ENCODE peak calls at places on chromosomes 5 and 9, in nine cellular contexts. One of them, this sample, is unnamed. For H3K4me1, the result is how much of the 10 kb centered on the place peaks cover.

GRCh38 chr9:73165911-73166310 is 14.2 kb downstream of the ANXA1 start:
- DNase-seq in lung: no peak
- DNase-seq in cardiac muscle cell: no peak
- DNase-seq in ascending aorta: no peak
- DNase-seq in mammary epithelial cell: no peak
- DNase-seq in A549: no peak
- DNase-seq in transverse colon: no peak
- DNase-seq in CD8-positive, alpha-beta T cell: no peak
- DNase-seq in right cardiac atrium: no peak
- DNase-seq in this sample: no peak

GRCh38 chr9:121463026-121463827 is 36.4 kb downstream of the GGTA1 start:
- DNase-seq in lung: peak
- DNase-seq in cardiac muscle cell: peak
- DNase-seq in ascending aorta: no peak
- DNase-seq in mammary epithelial cell: no peak
- DNase-seq in A549: peak
- DNase-seq in transverse colon: peak
- DNase-seq in CD8-positive, alpha-beta T cell: no peak
- DNase-seq in right cardiac atrium: peak
- DNase-seq in this sample: no peak

GRCh38 chr5:78243639-78244038 is 50.9 kb downstream of the AP3B1 start:
- DNase-seq in lung: no peak
- DNase-seq in cardiac muscle cell: no peak
- DNase-seq in ascending aorta: no peak
- DNase-seq in mammary epithelial cell: peak
- DNase-seq in A549: no peak
- DNase-seq in transverse colon: no peak
- DNase-seq in CD8-positive, alpha-beta T cell: no peak
- DNase-seq in right cardiac atrium: no peak
- DNase-seq in this sample: no peak

GRCh38 chr9:31119882-31120481 is 1264.5 kb upstream of the ACO1 start:
- DNase-seq in lung: no peak
- DNase-seq in cardiac muscle cell: peak
- DNase-seq in ascending aorta: no peak
- DNase-seq in mammary epithelial cell: peak
- DNase-seq in A549: no peak
- DNase-seq in transverse colon: peak
- DNase-seq in CD8-positive, alpha-beta T cell: peak
- DNase-seq in right cardiac atrium: no peak
- DNase-seq in this sample: no peak

GRCh38 chr9:134591573-134591981 is 50.0 kb upstream of the COL5A1 start:
- DNase-seq in lung: no peak
- DNase-seq in cardiac muscle cell: no peak
- DNase-seq in ascending aorta: no peak
- DNase-seq in mammary epithelial cell: no peak
- DNase-seq in A549: no peak
- DNase-seq in transverse colon: no peak
- DNase-seq in CD8-positive, alpha-beta T cell: no peak
- DNase-seq in right cardiac atrium: peak
- DNase-seq in this sample: no peak

GRCh38 chr5:106730912-106731311 is 939.8 kb downstream of the EFNA5 start:
- DNase-seq in lung: no peak
- DNase-seq in cardiac muscle cell: no peak
- DNase-seq in ascending aorta: no peak
- DNase-seq in mammary epithelial cell: peak
- DNase-seq in A549: no peak
- DNase-seq in transverse colon: no peak
- DNase-seq in CD8-positive, alpha-beta T cell: no peak
- DNase-seq in right cardiac atrium: no peak
- DNase-seq in this sample: no peak

GRCh38 chr9:117335797-117336435 is 78.9 kb downstream of the ASTN2 start:
- DNase-seq in lung: no peak
- DNase-seq in cardiac muscle cell: no peak
- DNase-seq in ascending aorta: no peak
- DNase-seq in mammary epithelial cell: no peak
- DNase-seq in A549: no peak
- DNase-seq in transverse colon: no peak
- DNase-seq in CD8-positive, alpha-beta T cell: no peak
- DNase-seq in right cardiac atrium: no peak
- DNase-seq in this sample: no peak

GRCh38 chr9:98854206-98854756 is 46.8 kb downstream of the GALNT12 start:
- DNase-seq in lung: no peak
- DNase-seq in cardiac muscle cell: no peak
- DNase-seq in ascending aorta: no peak
- DNase-seq in mammary epithelial cell: no peak
- DNase-seq in A549: no peak
- DNase-seq in transverse colon: no peak
- DNase-seq in CD8-positive, alpha-beta T cell: no peak
- DNase-seq in right cardiac atrium: no peak
- DNase-seq in this sample: no peak

GRCh38 chr5:35138232-35138631 is 90.5 kb upstream of the AGXT2 start:
- DNase-seq in lung: no peak
- DNase-seq in cardiac muscle cell: no peak
- DNase-seq in ascending aorta: no peak
- DNase-seq in mammary epithelial cell: no peak
- DNase-seq in A549: no peak
- DNase-seq in transverse colon: no peak
- DNase-seq in CD8-positive, alpha-beta T cell: no peak
- DNase-seq in right cardiac atrium: no peak
- DNase-seq in this sample: no peak

GRCh38 chr5:78755822-78756429 is 107.4 kb upstream of the LHFPL2 start:
- DNase-seq in lung: no peak
- DNase-seq in cardiac muscle cell: no peak
- DNase-seq in ascending aorta: no peak
- DNase-seq in mammary epithelial cell: no peak
- DNase-seq in A549: no peak
- DNase-seq in transverse colon: no peak
- DNase-seq in CD8-positive, alpha-beta T cell: no peak
- DNase-seq in right cardiac atrium: no peak
- DNase-seq in this sample: no peak

GRCh38 chr9:72473474-72474241 is 47.8 kb upstream of the TMC1 start:
- DNase-seq in lung: no peak
- DNase-seq in cardiac muscle cell: no peak
- DNase-seq in ascending aorta: no peak
- DNase-seq in mammary epithelial cell: peak
- DNase-seq in A549: no peak
- DNase-seq in transverse colon: no peak
- DNase-seq in CD8-positive, alpha-beta T cell: no peak
- DNase-seq in right cardiac atrium: no peak
- DNase-seq in this sample: no peak

GRCh38 chr5:119397518-119398380 is 41.9 kb downstream of the TNFAIP8 start:
- DNase-seq in lung: no peak
- DNase-seq in cardiac muscle cell: no peak
- DNase-seq in ascending aorta: no peak
- DNase-seq in mammary epithelial cell: peak
- DNase-seq in A549: no peak
- DNase-seq in transverse colon: no peak
- DNase-seq in CD8-positive, alpha-beta T cell: no peak
- DNase-seq in right cardiac atrium: no peak
- DNase-seq in this sample: no peak

GRCh38 chr5:111379391-111379816 is 132.9 kb downstream of the STARD4 start:
- DNase-seq in lung: no peak
- DNase-seq in cardiac muscle cell: no peak
- DNase-seq in ascending aorta: no peak
- DNase-seq in mammary epithelial cell: no peak
- DNase-seq in A549: no peak
- DNase-seq in transverse colon: no peak
- DNase-seq in CD8-positive, alpha-beta T cell: no peak
- DNase-seq in right cardiac atrium: no peak
- DNase-seq in this sample: no peak

GRCh38 chr5:115179959-115180709 is 10.4 kb upstream of the TRIM36 start:
- DNase-seq in lung: no peak
- DNase-seq in cardiac muscle cell: peak
- DNase-seq in ascending aorta: no peak
- DNase-seq in mammary epithelial cell: peak
- DNase-seq in A549: peak
- DNase-seq in transverse colon: peak
- DNase-seq in CD8-positive, alpha-beta T cell: no peak
- DNase-seq in right cardiac atrium: peak
- DNase-seq in this sample: no peak

GRCh38 chr5:171424726-171425125 is 5.3 kb downstream of the FGF18 start:
- DNase-seq in lung: no peak
- DNase-seq in cardiac muscle cell: no peak
- DNase-seq in ascending aorta: peak
- DNase-seq in mammary epithelial cell: no peak
- DNase-seq in A549: no peak
- DNase-seq in transverse colon: no peak
- DNase-seq in CD8-positive, alpha-beta T cell: no peak
- DNase-seq in right cardiac atrium: no peak
- DNase-seq in this sample: no peak

GRCh38 chr9:88387035-88387732 is 1.1 kb upstream of the SPIN1 start:
- DNase-seq in lung: peak
- DNase-seq in cardiac muscle cell: peak
- DNase-seq in ascending aorta: no peak
- DNase-seq in mammary epithelial cell: peak
- DNase-seq in A549: peak
- DNase-seq in transverse colon: peak
- DNase-seq in CD8-positive, alpha-beta T cell: no peak
- DNase-seq in right cardiac atrium: peak
- DNase-seq in this sample: peak

GRCh38 chr5:37668524-37669047 is 171.3 kb downstream of the GDNF start:
- DNase-seq in lung: peak
- DNase-seq in cardiac muscle cell: peak
- DNase-seq in ascending aorta: no peak
- DNase-seq in mammary epithelial cell: peak
- DNase-seq in A549: peak
- DNase-seq in transverse colon: peak
- DNase-seq in CD8-positive, alpha-beta T cell: no peak
- DNase-seq in right cardiac atrium: peak
- DNase-seq in this sample: peak

GRCh38 chr5:109836280-109836679 is 146.6 kb downstream of the MAN2A1 start:
- DNase-seq in lung: no peak
- DNase-seq in cardiac muscle cell: no peak
- DNase-seq in ascending aorta: no peak
- DNase-seq in mammary epithelial cell: no peak
- DNase-seq in A549: no peak
- DNase-seq in transverse colon: no peak
- DNase-seq in CD8-positive, alpha-beta T cell: no peak
- DNase-seq in right cardiac atrium: no peak
- DNase-seq in this sample: no peak
- H3K4me1 ChIP-seq in lung: under half
- H3K4me1 ChIP-seq in cardiac muscle cell: under half
- H3K4me1 ChIP-seq in ascending aorta: under half
- H3K4me1 ChIP-seq in mammary epithelial cell: under half
- H3K4me1 ChIP-seq in A549: under half
- H3K4me1 ChIP-seq in transverse colon: under half
- H3K4me1 ChIP-seq in CD8-positive, alpha-beta T cell: under half
- H3K4me1 ChIP-seq in right cardiac atrium: under half
- H3K4me1 ChIP-seq in this sample: under half

GRCh38 chr5:14492341-14492964 is 89.1 kb upstream of the OTULINL start:
- DNase-seq in lung: no peak
- DNase-seq in cardiac muscle cell: no peak
- DNase-seq in ascending aorta: no peak
- DNase-seq in mammary epithelial cell: no peak
- DNase-seq in A549: no peak
- DNase-seq in transverse colon: no peak
- DNase-seq in CD8-positive, alpha-beta T cell: no peak
- DNase-seq in right cardiac atrium: no peak
- DNase-seq in this sample: no peak
- H3K4me3 ChIP-seq in lung: no peak
- H3K4me3 ChIP-seq in cardiac muscle cell: no peak
- H3K4me3 ChIP-seq in ascending aorta: no peak
- H3K4me3 ChIP-seq in mammary epithelial cell: no peak
- H3K4me3 ChIP-seq in A549: no peak
- H3K4me3 ChIP-seq in transverse colon: no peak
- H3K4me3 ChIP-seq in CD8-positive, alpha-beta T cell: no peak
- H3K4me3 ChIP-seq in right cardiac atrium: no peak
- H3K4me3 ChIP-seq in this sample: no peak

GRCh38 chr9:33023661-33024060 is 1.4 kb upstream of the DNAJA1 start:
- DNase-seq in lung: no peak
- DNase-seq in cardiac muscle cell: no peak
- DNase-seq in ascending aorta: no peak
- DNase-seq in mammary epithelial cell: peak
- DNase-seq in A549: no peak
- DNase-seq in transverse colon: no peak
- DNase-seq in CD8-positive, alpha-beta T cell: no peak
- DNase-seq in right cardiac atrium: no peak
- DNase-seq in this sample: no peak

GRCh38 chr9:33024966-33025571 is at the start of gene DNAJA1:
- DNase-seq in lung: peak
- DNase-seq in cardiac muscle cell: peak
- DNase-seq in ascending aorta: peak
- DNase-seq in mammary epithelial cell: peak
- DNase-seq in A549: peak
- DNase-seq in transverse colon: peak
- DNase-seq in CD8-positive, alpha-beta T cell: peak
- DNase-seq in right cardiac atrium: peak
- DNase-seq in this sample: peak

GRCh38 chr9:33025572-33026347 is 687 bp downstream of the DNAJA1 start:
- DNase-seq in lung: peak
- DNase-seq in cardiac muscle cell: peak
- DNase-seq in ascending aorta: no peak
- DNase-seq in mammary epithelial cell: peak
- DNase-seq in A549: no peak
- DNase-seq in transverse colon: peak
- DNase-seq in CD8-positive, alpha-beta T cell: peak
- DNase-seq in right cardiac atrium: peak
- DNase-seq in this sample: peak

GRCh38 chr9:33022755-33023154 is 2.3 kb upstream of the DNAJA1 start:
- DNase-seq in lung: no peak
- DNase-seq in cardiac muscle cell: no peak
- DNase-seq in ascending aorta: no peak
- DNase-seq in mammary epithelial cell: no peak
- DNase-seq in A549: no peak
- DNase-seq in transverse colon: no peak
- DNase-seq in CD8-positive, alpha-beta T cell: no peak
- DNase-seq in right cardiac atrium: no peak
- DNase-seq in this sample: no peak

GRCh38 chr9:33024126-33024965 is 727 bp upstream of the DNAJA1 start:
- DNase-seq in lung: no peak
- DNase-seq in cardiac muscle cell: no peak
- DNase-seq in ascending aorta: no peak
- DNase-seq in mammary epithelial cell: no peak
- DNase-seq in A549: no peak
- DNase-seq in transverse colon: peak
- DNase-seq in CD8-positive, alpha-beta T cell: no peak
- DNase-seq in right cardiac atrium: no peak
- DNase-seq in this sample: no peak
- H3K4me1 ChIP-seq in lung: under half
- H3K4me1 ChIP-seq in cardiac muscle cell: under half
- H3K4me1 ChIP-seq in ascending aorta: under half
- H3K4me1 ChIP-seq in mammary epithelial cell: under half
- H3K4me1 ChIP-seq in A549: half or more
- H3K4me1 ChIP-seq in transverse colon: under half
- H3K4me1 ChIP-seq in CD8-positive, alpha-beta T cell: half or more
- H3K4me1 ChIP-seq in right cardiac atrium: under half
- H3K4me1 ChIP-seq in this sample: under half

GRCh38 chr9:19074229-19074628 is 25.0 kb downstream of the RRAGA start:
- DNase-seq in lung: no peak
- DNase-seq in cardiac muscle cell: no peak
- DNase-seq in ascending aorta: no peak
- DNase-seq in mammary epithelial cell: no peak
- DNase-seq in A549: no peak
- DNase-seq in transverse colon: no peak
- DNase-seq in CD8-positive, alpha-beta T cell: no peak
- DNase-seq in right cardiac atrium: no peak
- DNase-seq in this sample: no peak

DNA sequence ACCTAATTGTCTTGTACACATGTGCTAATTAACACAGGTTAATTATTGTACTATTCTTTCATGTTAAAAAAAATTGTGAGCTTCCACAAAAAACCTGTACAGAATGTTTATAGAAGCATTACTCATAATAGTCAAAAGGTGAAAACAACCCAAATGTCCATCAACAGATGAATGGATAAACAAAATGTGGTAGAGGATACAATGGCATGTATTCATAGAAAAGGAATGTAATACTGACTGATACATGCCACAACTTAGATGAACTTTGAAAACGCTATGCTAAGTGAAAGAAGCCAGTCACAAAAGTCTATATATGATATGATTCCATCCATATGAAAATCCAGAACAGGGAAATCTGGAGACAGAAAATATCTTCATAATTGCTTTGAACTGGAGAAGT is 25.6 kb downstream of the RRAGA start:
- DNase-seq in lung: no peak
- DNase-seq in cardiac muscle cell: no peak
- DNase-seq in ascending aorta: no peak
- DNase-seq in mammary epithelial cell: peak
- DNase-seq in A549: no peak
- DNase-seq in transverse colon: no peak
- DNase-seq in CD8-positive, alpha-beta T cell: no peak
- DNase-seq in right cardiac atrium: no peak
- DNase-seq in this sample: no peak
- H3K4me3 ChIP-seq in lung: no peak
- H3K4me3 ChIP-seq in cardiac muscle cell: no peak
- H3K4me3 ChIP-seq in ascending aorta: no peak
- H3K4me3 ChIP-seq in mammary epithelial cell: no peak
- H3K4me3 ChIP-seq in A549: no peak
- H3K4me3 ChIP-seq in transverse colon: no peak
- H3K4me3 ChIP-seq in CD8-positive, alpha-beta T cell: no peak
- H3K4me3 ChIP-seq in right cardiac atrium: no peak
- H3K4me3 ChIP-seq in this sample: no peak

This sample was measured in prostate gland.